ENCODE peak calls at places on chromosomes 3 and 15, in four cellular contexts. One of them, this sample, is unnamed.

GRCh38 chr3:121624147-121624852 is 31.1 kb downstream of the FBXO40 start:
- DNase-seq in cardiac fibroblast: no peak
- DNase-seq in NCI-H2081: no peak
- DNase-seq in KG1: no peak
- DNase-seq in this sample: no peak

GRCh38 chr15:99429681-99430081 is 136.1 kb upstream of the MEF2A start:
- DNase-seq in cardiac fibroblast: no peak
- DNase-seq in NCI-H2081: no peak
- DNase-seq in KG1: no peak
- DNase-seq in this sample: no peak

GRCh38 chr15:74579001-74579400 is 36.6 kb upstream of the CLK3 start:
- DNase-seq in cardiac fibroblast: no peak
- DNase-seq in NCI-H2081: no peak
- DNase-seq in KG1: no peak
- DNase-seq in this sample: no peak

GRCh38 chr3:48344867-48345507 is 11.5 kb upstream of the SPINK8 start:
- DNase-seq in cardiac fibroblast: no peak
- DNase-seq in NCI-H2081: no peak
- DNase-seq in KG1: no peak
- DNase-seq in this sample: no peak

GRCh38 chr3:136994772-136995516 is 37.2 kb downstream of the IL20RB start:
- DNase-seq in cardiac fibroblast: peak; percentile 93
- DNase-seq in NCI-H2081: peak; percentile 99
- DNase-seq in KG1: no peak
- DNase-seq in this sample: peak; percentile 91

GRCh38 chr3:171844873-171845272 is 1.7 kb downstream of the TMEM212 start:
- DNase-seq in cardiac fibroblast: no peak
- DNase-seq in NCI-H2081: no peak
- DNase-seq in KG1: no peak
- DNase-seq in this sample: no peak

GRCh38 chr3:53357457-53357856 is 10.1 kb upstream of the DCP1A start:
- DNase-seq in cardiac fibroblast: peak; percentile 41
- DNase-seq in NCI-H2081: no peak
- DNase-seq in KG1: no peak
- DNase-seq in this sample: no peak

GRCh38 chr15:74613089-74613952 is 2.3 kb upstream of the CLK3 start:
- DNase-seq in cardiac fibroblast: no peak
- DNase-seq in NCI-H2081: no peak
- DNase-seq in KG1: no peak
- DNase-seq in this sample: no peak

GRCh38 chr15:41926184-41927056 is 32.6 kb upstream of the SPTBN5 start:
- DNase-seq in cardiac fibroblast: peak; percentile 43
- DNase-seq in NCI-H2081: no peak
- DNase-seq in KG1: no peak
- DNase-seq in this sample: no peak

GRCh38 chr15:70853855-70854668 is at the start of gene LARP6:
- DNase-seq in cardiac fibroblast: peak; percentile 29
- DNase-seq in NCI-H2081: peak; percentile 40
- DNase-seq in KG1: no peak
- DNase-seq in this sample: peak; percentile 39

GRCh38 chr3:102113421-102114041 is 264.2 kb downstream of the NFKBIZ start:
- DNase-seq in cardiac fibroblast: no peak
- DNase-seq in NCI-H2081: no peak
- DNase-seq in KG1: no peak
- DNase-seq in this sample: no peak

GRCh38 chr3:14836049-14836468 is 17.3 kb downstream of the FGD5 start:
- DNase-seq in cardiac fibroblast: no peak
- DNase-seq in NCI-H2081: no peak
- DNase-seq in KG1: no peak
- DNase-seq in this sample: no peak

GRCh38 chr3:126355777-126356372 is 1.3 kb downstream of the KLF15 start:
- DNase-seq in cardiac fibroblast: peak; percentile 77
- DNase-seq in NCI-H2081: peak; percentile 68
- DNase-seq in KG1: no peak
- DNase-seq in this sample: peak; percentile 25

GRCh38 chr15:81160312-81161214 is 26.5 kb downstream of the CFAP161 start:
- DNase-seq in cardiac fibroblast: peak; percentile 97
- DNase-seq in NCI-H2081: peak; percentile 57
- DNase-seq in KG1: no peak
- DNase-seq in this sample: peak; percentile 68

GRCh38 chr3:178982138-178982537 is 89.5 kb downstream of the ZMAT3 start:
- DNase-seq in cardiac fibroblast: peak; percentile 84
- DNase-seq in NCI-H2081: no peak
- DNase-seq in KG1: no peak
- DNase-seq in this sample: no peak

GRCh38 chr3:56980798-56981390 is 79.6 kb upstream of the SPATA12 start:
- DNase-seq in cardiac fibroblast: peak; percentile 99
- DNase-seq in NCI-H2081: no peak
- DNase-seq in KG1: no peak
- DNase-seq in this sample: peak; percentile 79

GRCh38 chr3:14569474-14569873 is 29.3 kb upstream of the GRIP2 start:
- DNase-seq in cardiac fibroblast: no peak
- DNase-seq in NCI-H2081: no peak
- DNase-seq in KG1: no peak
- DNase-seq in this sample: no peak

GRCh38 chr3:72162649-72163184 is 377.8 kb upstream of the PROK2 start:
- DNase-seq in cardiac fibroblast: no peak
- DNase-seq in NCI-H2081: no peak
- DNase-seq in KG1: no peak
- DNase-seq in this sample: no peak

This sample was measured in RWPE1.